ENCODE peak calls at places on chromosome 17, in eight cellular contexts. Y is T-helper 1 cell; Q is iris pigment epithelial cell; J is CD4-positive, alpha-beta T cell; N is heart right ventricle; O is IMR-90; F is neural crest cell; P is ascending aorta. L is an unnamed sample.

GRCh38 chr17:59361386-59361785 is 29.9 kb downstream of the YPEL2 start:
- DNase-seq in J (no peak), N (no peak), O (peak), Q (peak), F (no peak), Y (no peak), P (no peak), L (peak)

GRCh38 chr17:48545022-48545376 is at the start of gene HOXB2:
- DNase-seq in F (no peak), P (no peak), N (peak), Q (peak), Y (no peak), J (no peak), O (peak), L (no peak)

GRCh38 chr17:15512310-15512709 is 44.9 kb upstream of the CDRT4 start:
- DNase-seq in F (no peak), O (no peak), N (no peak), Y (no peak), P (no peak), J (no peak), Q (no peak), L (no peak)

GRCh38 chr17:15031971-15032370 is 233.2 kb downstream of the PMP22 start:
- DNase-seq in J (no peak), N (no peak), P (no peak), Y (no peak), F (no peak), Q (no peak), O (no peak), L (no peak)

GRCh38 chr17:51703364-51704341 is 443.3 kb downstream of the UTP18 start:
- DNase-seq in J (no peak), F (no peak), Q (peak), P (no peak), Y (no peak), N (peak), O (no peak), L (peak)

GRCh38 chr17:5605452-5605851 is 21.1 kb upstream of the NLRP1 start:
- DNase-seq in J (no peak), Y (no peak), N (no peak), O (no peak), F (no peak), Q (no peak), P (no peak), L (no peak)

GRCh38 chr17:14471052-14471451 is 170.2 kb downstream of the HS3ST3B1 start:
- DNase-seq in P (no peak), Y (no peak), J (no peak), Q (peak), O (peak), N (no peak), F (no peak), L (peak)

GRCh38 chr17:50051082-50051576 is 4.8 kb upstream of the ITGA3 start:
- DNase-seq in F (no peak), P (no peak), Q (peak), Y (no peak), O (peak), J (no peak), N (no peak), L (peak)

GRCh38 chr17:17570798-17571716 is 20.5 kb downstream of the PEMT start:
- DNase-seq in Q (no peak), F (no peak), Y (no peak), O (no peak), N (peak), P (no peak), J (no peak), L (no peak)

GRCh38 chr17:78484300-78485159 is 92.7 kb downstream of the DNAH17 start:
- DNase-seq in O (no peak), J (peak), F (peak), N (no peak), P (no peak), Q (peak), Y (peak), L (no peak)

GRCh38 chr17:51224615-51225262 is 35.1 kb downstream of the MBTD1 start:
- DNase-seq in J (no peak), Y (no peak), Q (no peak), P (no peak), F (no peak), N (no peak), O (no peak), L (no peak)

GRCh38 chr17:29597361-29598172 is 4.6 kb downstream of the ANKRD13B start:
- DNase-seq in N (no peak), J (no peak), O (no peak), Y (no peak), F (no peak), Q (no peak), P (no peak), L (no peak)

GRCh38 chr17:65604070-65604469 is 42.6 kb upstream of the AXIN2 start:
- DNase-seq in Y (no peak), J (no peak), F (no peak), P (no peak), O (peak), N (no peak), Q (peak), L (no peak)

L was measured in epithelial cell of esophagus.